ENCODE peak calls at places on chromosomes 16 and 17, in six cellular contexts. U, E, Q, W, L and R are unnamed samples.
A peak's percentile ranks its signal among the peaks of the same experiment; 100 is the strongest.

GRCh38 chr17:45794840-45795239 is 10.7 kb downstream of the CRHR1 start:
- DNase-seq in U (no peak), E (no peak), Q (no peak), W (no peak), L (no peak), R (no peak)

GRCh38 chr17:78284146-78284545 is 52.7 kb downstream of the TMEM235 start:
- DNase-seq in U (no peak), E (no peak), Q (no peak), W (no peak), L (no peak), R (peak; percentile 88)

GRCh38 chr17:2123467-2124251 is 68.8 kb downstream of the HIC1 start:
- DNase-seq in U (no peak), E (no peak), Q (no peak), W (no peak), L (no peak), R (no peak)

GRCh38 chr17:73536700-73537680 is 107.3 kb downstream of the SDK2 start:
- DNase-seq in U (no peak), E (no peak), Q (no peak), W (peak; percentile 38), L (no peak), R (no peak)

GRCh38 chr16:47574091-47575054 is 113.2 kb downstream of the PHKB start:
- DNase-seq in U (peak; percentile 48), E (no peak), Q (no peak), W (no peak), L (no peak), R (peak; percentile 60)

GRCh38 chr17:1626333-1626732 is 2.3 kb downstream of the SLC43A2 start:
- DNase-seq in U (no peak), E (no peak), Q (no peak), W (no peak), L (no peak), R (no peak)

GRCh38 chr16:83854420-83854819 is 44.5 kb upstream of the MLYCD start:
- DNase-seq in U (no peak), E (no peak), Q (no peak), W (no peak), L (no peak), R (no peak)

GRCh38 chr17:74453665-74454196 is 12.7 kb upstream of the CD300A start:
- DNase-seq in U (peak; percentile 82), E (no peak), Q (peak; percentile 44), W (no peak), L (peak; percentile 95), R (no peak)

GRCh38 chr17:50219939-50220465 is 18.6 kb upstream of the COL1A1 start:
- DNase-seq in U (no peak), E (no peak), Q (no peak), W (no peak), L (no peak), R (no peak)

GRCh38 chr17:71251936-71252335 is 868.9 kb upstream of the SOX9 start:
- DNase-seq in U (no peak), E (no peak), Q (peak; percentile 77), W (no peak), L (no peak), R (no peak)

GRCh38 chr17:17028059-17028877 is 14.0 kb upstream of the MPRIP start:
- DNase-seq in U (no peak), E (no peak), Q (no peak), W (peak; percentile 51), L (peak; percentile 86), R (peak; percentile 49)

GRCh38 chr16:56013962-56014552 is 138.9 kb upstream of the CES5A start:
- DNase-seq in U (peak; percentile 19), E (no peak), Q (no peak), W (no peak), L (no peak), R (no peak)

GRCh38 chr17:4796550-4796915 is 569 bp downstream of the PSMB6 start:
- DNase-seq in U (no peak), E (no peak), Q (no peak), W (peak; percentile 41), L (no peak), R (no peak)

GRCh38 chr16:85312642-85313540 is 200.6 kb upstream of the CIBAR2 start:
- DNase-seq in U (no peak), E (no peak), Q (no peak), W (no peak), L (peak; percentile 59), R (no peak)

GRCh38 chr16:3830625-3831254 is 49.8 kb downstream of the CREBBP start:
- DNase-seq in U (no peak), E (no peak), Q (no peak), W (no peak), L (no peak), R (no peak)

GRCh38 chr17:1089915-1090314 is 89.9 kb downstream of the ABR start:
- DNase-seq in U (no peak), E (peak; percentile 51), Q (no peak), W (no peak), L (no peak), R (no peak)

GRCh38 chr17:58703137-58703846 is 10.9 kb downstream of the RAD51C start:
- DNase-seq in U (peak; percentile 41), E (no peak), Q (no peak), W (no peak), L (no peak), R (no peak)